ENCODE peak calls at places on chromosomes 16 and 17, in four cellular contexts. V, H, B and Y are unnamed samples. For H3K36me3, the result is how much of the 10 kb centered on the place peaks cover.

GRCh38 chr17:7476474-7476873 is 3.0 kb downstream of the ZBTB4 start:
- DNase-seq in V (no peak), H (no peak), B (peak), Y (peak)

GRCh38 chr17:77772899-77773358 is 185.6 kb upstream of the TNRC6C start:
- DNase-seq in B (no peak), H (no peak), V (no peak), Y (no peak)

GRCh38 chr17:59154335-59154720 is 658 bp downstream of the SKA2 start:
- DNase-seq in B (peak), V (peak), H (no peak), Y (peak)

GRCh38 chr17:62750502-62751349 is 57.4 kb downstream of the MARCHF10 start:
- DNase-seq in H (no peak), V (no peak), B (no peak), Y (no peak)

GRCh38 chr16:82776466-82777146 is 149.8 kb downstream of the CDH13 start:
- DNase-seq in H (no peak), B (no peak), V (no peak), Y (no peak)

GRCh38 chr17:76710863-76711611 is at the start of gene MXRA7:
- DNase-seq in H (no peak), V (peak), B (peak), Y (peak)

GRCh38 chr17:76626442-76626841 is 17.1 kb downstream of the ST6GALNAC1 start:
- DNase-seq in H (no peak), V (no peak), B (no peak), Y (no peak)

GRCh38 chr17:59418732-59419166 is 87.3 kb downstream of the YPEL2 start:
- DNase-seq in H (no peak), V (no peak), B (no peak), Y (no peak)

GRCh38 chr17:20952183-20952582 is 90.6 kb downstream of the USP22 start:
- DNase-seq in B (no peak), V (no peak), H (no peak), Y (no peak)

GRCh38 chr17:81470270-81470943 is 42.2 kb downstream of the ACTG1 start:
- DNase-seq in H (no peak), B (no peak), V (no peak), Y (no peak)

GRCh38 chr17:4130715-4131114 is 12.1 kb downstream of the ZZEF1 start:
- DNase-seq in H (no peak), B (no peak), V (no peak), Y (no peak)

GRCh38 chr16:69934044-69934443 is 17.1 kb upstream of the CLEC18A start:
- DNase-seq in B (no peak), H (no peak), V (no peak), Y (no peak)

GRCh38 chr17:79326814-79327213 is 252.2 kb downstream of the ENGASE start:
- DNase-seq in B (no peak), V (no peak), H (no peak), Y (no peak)

GRCh38 chr16:66370786-66371684 is 4.5 kb downstream of the CDH5 start:
- DNase-seq in V (no peak), B (no peak), H (no peak), Y (peak)

GRCh38 chr17:81237591-81238489 is 1.0 kb downstream of the TEPSIN start:
- DNase-seq in B (no peak), H (no peak), V (no peak), Y (no peak)

GRCh38 chr16:57621521-57622268 is 6.7 kb upstream of the ADGRG1 start:
- DNase-seq in H (no peak), B (peak), V (no peak), Y (no peak)

GRCh38 chr17:73271078-73271477 is 9.4 kb upstream of the CPSF4L start:
- DNase-seq in V (no peak), H (no peak), B (peak), Y (no peak)

GRCh38 chr16:70582280-70582978 is 58.8 kb downstream of the SF3B3 start:
- DNase-seq in V (no peak), H (no peak), B (no peak), Y (no peak)

GRCh38 chr17:2704031-2704889 is 7.3 kb downstream of the CLUH start:
- DNase-seq in B (no peak), V (no peak), H (no peak), Y (no peak)

GRCh38 chr16:53530046-53530445 is 27.0 kb upstream of the AKTIP start:
- DNase-seq in B (no peak), V (no peak), H (no peak), Y (no peak)

GRCh38 chr17:80187493-80187892 is 17.7 kb downstream of the CARD14 start:
- DNase-seq in V (no peak), B (peak), H (no peak), Y (peak)

GRCh38 chr16:68985855-68986254 is 119.6 kb upstream of the HAS3 start:
- DNase-seq in V (no peak), H (no peak), B (peak), Y (no peak)

GRCh38 chr17:7572588-7573323 is 6.7 kb upstream of the CD68 start:
- DNase-seq in V (no peak), H (peak), B (peak), Y (peak)

GRCh38 chr16:87060026-87060986 is 256.9 kb downstream of the C16orf95 start:
- DNase-seq in V (no peak), B (no peak), H (no peak), Y (no peak)
- H3K4me3 ChIP-seq in V (no peak), B (no peak), H (no peak), Y (no peak)

DNA sequence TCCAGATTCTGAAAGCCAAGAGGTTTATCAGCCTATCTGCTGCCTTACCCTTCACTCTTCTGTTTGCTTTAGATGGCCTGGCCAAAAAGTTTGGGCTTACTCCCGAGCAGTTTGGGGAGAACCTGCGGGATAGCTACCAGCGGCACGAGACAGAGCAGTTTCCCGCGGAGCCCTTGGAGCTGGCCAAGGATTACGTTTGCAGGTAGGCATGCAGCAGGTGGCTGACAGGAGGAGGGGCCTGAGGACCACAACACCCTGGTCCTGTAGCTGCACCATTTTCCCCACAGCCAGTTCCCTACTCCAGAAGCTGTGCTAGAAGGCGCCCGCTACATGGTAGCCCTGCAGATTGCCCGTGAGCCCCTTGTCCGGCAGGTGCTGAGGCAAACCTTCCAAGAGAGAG is 20.6 kb downstream of the SUPT6H start:
- DNase-seq in V (no peak), H (no peak), B (no peak), Y (no peak)
- H3K36me3 ChIP-seq in V (half or more), H (half or more), B (under half), Y (half or more)

GRCh38 chr16:89112377-89113151 is 18.9 kb downstream of the ACSF3 start:
- DNase-seq in B (no peak), V (no peak), H (no peak), Y (no peak)

GRCh38 chr16:89115216-89115949 is 21.7 kb downstream of the ACSF3 start:
- DNase-seq in V (peak), B (peak), H (peak), Y (no peak)

GRCh38 chr16:89113152-89113547 is 19.5 kb downstream of the ACSF3 start:
- DNase-seq in H (no peak), V (no peak), B (no peak), Y (no peak)

GRCh38 chr16:89113661-89114060 is 20.0 kb downstream of the ACSF3 start:
- DNase-seq in V (no peak), H (no peak), B (no peak), Y (no peak)

DNA sequence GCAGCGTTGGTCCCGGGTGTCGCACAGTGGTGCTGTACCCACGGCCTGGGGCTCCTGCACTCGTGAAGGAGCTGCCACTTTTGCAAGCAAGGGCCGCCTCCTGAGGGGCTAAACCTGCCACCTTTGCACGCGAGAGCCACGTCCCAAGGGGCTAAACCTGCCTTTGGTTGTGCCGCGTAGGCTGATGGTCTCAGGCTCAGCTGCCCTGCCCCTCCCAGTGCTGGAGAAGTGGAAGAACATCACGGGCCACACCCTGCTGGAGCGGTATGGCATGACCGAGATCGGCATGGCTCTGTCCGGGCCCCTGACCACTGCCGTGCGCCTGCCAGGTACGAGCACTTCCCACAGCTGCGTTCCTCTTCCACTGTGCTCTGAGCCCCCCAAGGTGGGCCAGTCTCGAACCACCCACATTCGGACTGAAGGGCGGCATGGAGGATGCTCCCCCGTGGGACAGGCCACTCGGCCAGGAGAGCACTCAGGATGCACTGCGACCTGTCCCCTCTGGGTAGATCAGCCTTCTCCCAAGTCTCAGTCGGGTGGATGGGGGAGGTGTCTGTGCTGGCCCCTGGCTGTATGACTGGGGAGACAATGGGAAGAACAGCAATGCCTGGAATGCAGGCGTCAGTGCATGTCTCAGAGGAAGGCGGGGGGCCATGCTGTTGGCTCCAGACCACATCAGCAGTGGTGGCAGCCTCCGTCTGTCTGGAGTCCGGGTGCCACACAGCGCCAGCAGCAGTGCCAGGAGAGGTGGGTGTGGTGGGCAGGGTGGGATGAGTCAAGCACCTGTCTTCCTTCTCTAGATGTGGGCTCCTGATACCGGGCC is 20.7 kb downstream of the ACSF3 start:
- DNase-seq in H (no peak), V (no peak), B (no peak), Y (no peak)
- H3K4me3 ChIP-seq in H (peak), V (peak), B (no peak), Y (no peak)

DNA sequence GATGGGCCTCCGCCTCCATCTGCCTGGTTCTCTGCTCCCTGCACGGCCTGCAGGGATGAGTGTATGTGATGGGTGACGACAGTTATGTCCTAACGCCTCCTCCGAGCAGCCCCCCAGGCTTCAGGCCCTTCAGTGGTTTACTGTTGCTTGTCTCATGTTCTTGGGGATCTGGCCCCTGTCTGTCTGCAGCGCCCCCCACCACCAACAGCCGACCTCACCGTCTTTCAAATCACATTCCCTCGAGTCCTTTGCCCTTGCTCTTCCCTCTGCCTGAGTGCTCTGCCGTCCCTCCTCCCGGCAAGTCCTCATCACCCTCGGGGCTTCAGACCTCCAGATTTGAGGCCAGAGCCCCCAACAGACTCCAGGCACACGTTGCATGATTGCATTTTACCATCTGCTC is 18.2 kb downstream of the METTL22 start:
- DNase-seq in B (no peak), V (no peak), H (no peak), Y (no peak)
- H3K36me3 ChIP-seq in B (under half), V (half or more), H (half or more), Y (half or more)

GRCh38 chr16:20851601-20852000 is 45.3 kb downstream of the REXO5 start:
- DNase-seq in H (no peak), B (peak), V (no peak), Y (peak)

GRCh38 chr16:20853076-20853597 is 46.8 kb downstream of the REXO5 start:
- DNase-seq in B (no peak), V (no peak), H (no peak), Y (no peak)

GRCh38 chr16:20850981-20851380 is 44.7 kb downstream of the REXO5 start:
- DNase-seq in B (no peak), V (no peak), H (no peak), Y (no peak)

GRCh38 chr16:20847577-20847976 is 41.2 kb downstream of the REXO5 start:
- DNase-seq in H (no peak), V (no peak), B (no peak), Y (no peak)

DNA sequence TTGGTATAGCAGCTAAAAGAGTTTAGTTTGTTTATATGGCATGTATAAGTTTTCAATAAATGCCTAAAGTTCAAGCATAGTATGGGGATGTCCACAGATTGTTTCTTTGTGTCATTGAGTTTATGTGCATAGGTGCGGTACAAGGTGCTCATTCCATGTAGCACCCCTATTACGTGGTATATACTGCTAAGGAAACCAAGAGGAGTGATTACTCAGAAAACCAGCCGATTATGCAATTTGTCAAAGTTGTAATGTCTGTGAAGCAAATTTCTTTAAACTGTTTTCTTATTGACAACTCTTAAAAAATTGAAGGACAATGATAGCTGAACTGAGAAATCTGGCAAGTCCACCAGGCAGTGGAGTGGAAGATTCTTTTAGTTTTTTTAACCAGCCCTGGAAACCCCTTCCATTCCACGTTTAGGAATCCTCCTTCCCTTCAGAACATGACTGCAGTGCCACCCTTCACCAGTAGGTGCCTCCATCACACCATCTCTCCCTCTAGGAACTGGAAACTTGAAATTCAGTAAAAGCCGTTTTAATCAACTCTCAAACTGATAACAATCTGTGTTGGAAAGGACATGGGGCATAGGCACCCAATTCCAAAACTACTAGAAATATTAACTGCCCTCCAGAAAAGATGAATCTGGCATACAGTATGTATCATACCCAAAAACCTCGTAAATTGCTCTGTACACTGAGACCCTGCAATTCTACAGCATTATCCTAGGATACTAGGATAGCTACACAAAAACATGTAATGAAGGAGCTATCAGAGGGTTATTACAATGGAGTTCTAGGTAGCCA is 43.5 kb downstream of the REXO5 start:
- DNase-seq in H (peak), B (peak), V (peak), Y (peak)
- H3K4me3 ChIP-seq in H (no peak), B (no peak), V (no peak), Y (no peak)